ENCODE peak calls at places on chromosomes 16 and 17, in four cellular contexts. D is GM10248, P is body of pancreas, B is HCT116. X is an unnamed sample.

GRCh38 chr16:88489163-88489721 is 36.2 kb downstream of the ZFPM1 start:
- DNase-seq in D (no peak), B (no peak), P (peak; percentile 86), X (no peak)

GRCh38 chr16:57477531-57478202 is 8.6 kb downstream of the DOK4 start:
- DNase-seq in B (no peak), D (no peak), P (no peak), X (no peak)

GRCh38 chr17:60386137-60386395 is 5.9 kb downstream of the USP32 start:
- DNase-seq in B (no peak), P (no peak), D (no peak), X (no peak)

GRCh38 chr17:20066253-20066652 is 57.1 kb downstream of the SPECC1 start:
- DNase-seq in P (peak; percentile 73), B (no peak), D (no peak), X (peak; percentile 83)

GRCh38 chr17:82300707-82301270 is 16.6 kb downstream of the CD7 start:
- DNase-seq in B (no peak), D (peak; percentile 73), P (peak; percentile 74), X (peak; percentile 39)

GRCh38 chr17:18968945-18969887 is 17.3 kb downstream of the SLC5A10 start:
- DNase-seq in P (no peak), B (no peak), D (no peak), X (peak; percentile 33)

GRCh38 chr16:53541326-53541725 is 38.3 kb upstream of the AKTIP start:
- DNase-seq in P (no peak), B (no peak), D (no peak), X (no peak)

GRCh38 chr16:27401768-27402568 is at the start of gene IL21R:
- DNase-seq in P (peak; percentile 22), B (no peak), D (peak; percentile 84), X (peak; percentile 74)

GRCh38 chr16:55297910-55298175 is 26.2 kb upstream of the IRX6 start:
- DNase-seq in P (no peak), B (no peak), D (no peak), X (peak; percentile 66)

GRCh38 chr17:78817123-78817522 is 23.5 kb downstream of the USP36 start:
- DNase-seq in B (no peak), D (no peak), P (no peak), X (no peak)

GRCh38 chr17:44848257-44848795 is 643 bp downstream of the HIGD1B start:
- DNase-seq in P (no peak), B (no peak), D (no peak), X (no peak)

GRCh38 chr16:57480127-57480753 is 6.1 kb downstream of the DOK4 start:
- DNase-seq in P (peak; percentile 91), D (no peak), B (no peak), X (no peak)

GRCh38 chr16:66476328-66477027 is 49.4 kb downstream of the BEAN1 start:
- DNase-seq in B (no peak), P (no peak), D (peak; percentile 55), X (no peak)

GRCh38 chr17:36935681-36936454 is 1.4 kb upstream of the LHX1 start:
- DNase-seq in B (no peak), P (no peak), D (no peak), X (peak; percentile 68)

GRCh38 chr16:12315330-12316138 is 339.0 kb downstream of the SNX29 start:
- DNase-seq in B (no peak), P (peak; percentile 41), D (no peak), X (no peak)

GRCh38 chr16:11250091-11250785 is 5.8 kb downstream of the SOCS1 start:
- DNase-seq in P (no peak), B (no peak), D (no peak), X (no peak)

X was measured in HT1080.